ENCODE peak calls at places on chromosomes 3 and 15, in ten cellular contexts. One of them, this sample, is unnamed.

GRCh38 chr3:184604039-184604955 is 42.7 kb downstream of the EPHB3 start:
- DNase-seq in H7: peak; percentile 91
- DNase-seq in mesendoderm: peak; percentile 94
- DNase-seq in T-helper 2 cell: no peak
- DNase-seq in NCI-H1105: no peak
- DNase-seq in SW 1271: no peak
- DNase-seq in activated T-helper 1 cell treated with Interleukin-2 at 50 U/mL for 16 hours: no peak
- DNase-seq in psoas muscle: no peak
- DNase-seq in cerebellum: no peak
- DNase-seq in H9: peak; percentile 85
- DNase-seq in this sample: peak; percentile 92

GRCh38 chr3:29409409-29409808 is 128.5 kb downstream of the RBMS3 start:
- DNase-seq in H7: no peak
- DNase-seq in mesendoderm: no peak
- DNase-seq in T-helper 2 cell: no peak
- DNase-seq in NCI-H1105: no peak
- DNase-seq in SW 1271: no peak
- DNase-seq in activated T-helper 1 cell treated with Interleukin-2 at 50 U/mL for 16 hours: no peak
- DNase-seq in psoas muscle: no peak
- DNase-seq in cerebellum: no peak
- DNase-seq in H9: no peak
- DNase-seq in this sample: no peak

GRCh38 chr3:45604999-45605398 is 10.4 kb downstream of the LIMD1 start:
- DNase-seq in H7: no peak
- DNase-seq in mesendoderm: no peak
- DNase-seq in T-helper 2 cell: no peak
- DNase-seq in NCI-H1105: no peak
- DNase-seq in SW 1271: no peak
- DNase-seq in activated T-helper 1 cell treated with Interleukin-2 at 50 U/mL for 16 hours: no peak
- DNase-seq in psoas muscle: no peak
- DNase-seq in cerebellum: no peak
- DNase-seq in H9: no peak
- DNase-seq in this sample: no peak

GRCh38 chr3:128364808-128365360 is 101.8 kb downstream of the DNAJB8 start:
- DNase-seq in H7: no peak
- DNase-seq in mesendoderm: no peak
- DNase-seq in T-helper 2 cell: no peak
- DNase-seq in NCI-H1105: no peak
- DNase-seq in SW 1271: no peak
- DNase-seq in activated T-helper 1 cell treated with Interleukin-2 at 50 U/mL for 16 hours: no peak
- DNase-seq in psoas muscle: no peak
- DNase-seq in cerebellum: no peak
- DNase-seq in H9: no peak
- DNase-seq in this sample: no peak

GRCh38 chr3:102174832-102175374 is 259.9 kb upstream of the ZPLD1 start:
- DNase-seq in H7: no peak
- DNase-seq in mesendoderm: no peak
- DNase-seq in T-helper 2 cell: no peak
- DNase-seq in NCI-H1105: peak; percentile 24
- DNase-seq in SW 1271: no peak
- DNase-seq in activated T-helper 1 cell treated with Interleukin-2 at 50 U/mL for 16 hours: no peak
- DNase-seq in psoas muscle: no peak
- DNase-seq in cerebellum: no peak
- DNase-seq in H9: no peak
- DNase-seq in this sample: no peak

GRCh38 chr15:100958326-100959065 is 39.3 kb downstream of the LRRK1 start:
- DNase-seq in H7: no peak
- DNase-seq in mesendoderm: no peak
- DNase-seq in T-helper 2 cell: no peak
- DNase-seq in NCI-H1105: no peak
- DNase-seq in SW 1271: no peak
- DNase-seq in activated T-helper 1 cell treated with Interleukin-2 at 50 U/mL for 16 hours: no peak
- DNase-seq in psoas muscle: no peak
- DNase-seq in cerebellum: no peak
- DNase-seq in H9: no peak
- DNase-seq in this sample: no peak

GRCh38 chr3:195701042-195701910 is 19.5 kb upstream of the MUC20 start:
- DNase-seq in H7: peak; percentile 31
- DNase-seq in mesendoderm: no peak
- DNase-seq in T-helper 2 cell: no peak
- DNase-seq in NCI-H1105: no peak
- DNase-seq in SW 1271: no peak
- DNase-seq in activated T-helper 1 cell treated with Interleukin-2 at 50 U/mL for 16 hours: no peak
- DNase-seq in psoas muscle: no peak
- DNase-seq in cerebellum: no peak
- DNase-seq in H9: no peak
- DNase-seq in this sample: no peak

GRCh38 chr15:28955160-28955502 is 69.4 kb downstream of the APBA2 start:
- DNase-seq in H7: no peak
- DNase-seq in mesendoderm: no peak
- DNase-seq in T-helper 2 cell: no peak
- DNase-seq in NCI-H1105: no peak
- DNase-seq in SW 1271: no peak
- DNase-seq in activated T-helper 1 cell treated with Interleukin-2 at 50 U/mL for 16 hours: no peak
- DNase-seq in psoas muscle: no peak
- DNase-seq in cerebellum: no peak
- DNase-seq in H9: peak; percentile 11
- DNase-seq in this sample: peak; percentile 95

GRCh38 chr3:194023501-194024280 is 112.3 kb upstream of the HES1 start:
- DNase-seq in H7: no peak
- DNase-seq in mesendoderm: no peak
- DNase-seq in T-helper 2 cell: no peak
- DNase-seq in NCI-H1105: peak; percentile 71
- DNase-seq in SW 1271: no peak
- DNase-seq in activated T-helper 1 cell treated with Interleukin-2 at 50 U/mL for 16 hours: no peak
- DNase-seq in psoas muscle: no peak
- DNase-seq in cerebellum: no peak
- DNase-seq in H9: no peak
- DNase-seq in this sample: peak; percentile 61

GRCh38 chr15:35047996-35048395 is 37.1 kb downstream of the NANOGP8 start:
- DNase-seq in H7: no peak
- DNase-seq in mesendoderm: no peak
- DNase-seq in T-helper 2 cell: no peak
- DNase-seq in NCI-H1105: no peak
- DNase-seq in SW 1271: no peak
- DNase-seq in activated T-helper 1 cell treated with Interleukin-2 at 50 U/mL for 16 hours: no peak
- DNase-seq in psoas muscle: no peak
- DNase-seq in cerebellum: no peak
- DNase-seq in H9: no peak
- DNase-seq in this sample: no peak

GRCh38 chr15:70582143-70582945 is 181.0 kb downstream of the UACA start:
- DNase-seq in H7: no peak
- DNase-seq in mesendoderm: no peak
- DNase-seq in T-helper 2 cell: no peak
- DNase-seq in NCI-H1105: no peak
- DNase-seq in SW 1271: no peak
- DNase-seq in activated T-helper 1 cell treated with Interleukin-2 at 50 U/mL for 16 hours: no peak
- DNase-seq in psoas muscle: no peak
- DNase-seq in cerebellum: no peak
- DNase-seq in H9: no peak
- DNase-seq in this sample: no peak

GRCh38 chr3:52054689-52055511 is 1.5 kb downstream of the DUSP7 start:
- DNase-seq in H7: peak; percentile 85
- DNase-seq in mesendoderm: peak; percentile 35
- DNase-seq in T-helper 2 cell: no peak
- DNase-seq in NCI-H1105: no peak
- DNase-seq in SW 1271: no peak
- DNase-seq in activated T-helper 1 cell treated with Interleukin-2 at 50 U/mL for 16 hours: no peak
- DNase-seq in psoas muscle: no peak
- DNase-seq in cerebellum: no peak
- DNase-seq in H9: peak; percentile 40
- DNase-seq in this sample: no peak

GRCh38 chr3:81218023-81218422 is 543.4 kb downstream of the GBE1 start:
- DNase-seq in H7: peak; percentile 6
- DNase-seq in mesendoderm: peak; percentile 26
- DNase-seq in T-helper 2 cell: no peak
- DNase-seq in NCI-H1105: no peak
- DNase-seq in SW 1271: no peak
- DNase-seq in activated T-helper 1 cell treated with Interleukin-2 at 50 U/mL for 16 hours: no peak
- DNase-seq in psoas muscle: no peak
- DNase-seq in cerebellum: no peak
- DNase-seq in H9: no peak
- DNase-seq in this sample: peak; percentile 49

GRCh38 chr15:71096676-71097075 is 18.6 kb upstream of the THSD4 start:
- DNase-seq in H7: no peak
- DNase-seq in mesendoderm: peak; percentile 56
- DNase-seq in T-helper 2 cell: no peak
- DNase-seq in NCI-H1105: no peak
- DNase-seq in SW 1271: no peak
- DNase-seq in activated T-helper 1 cell treated with Interleukin-2 at 50 U/mL for 16 hours: no peak
- DNase-seq in psoas muscle: no peak
- DNase-seq in cerebellum: no peak
- DNase-seq in H9: peak; percentile 1
- DNase-seq in this sample: no peak

GRCh38 chr15:93467327-93467726 is 378.3 kb upstream of the RGMA start:
- DNase-seq in H7: no peak
- DNase-seq in mesendoderm: peak; percentile 10
- DNase-seq in T-helper 2 cell: no peak
- DNase-seq in NCI-H1105: peak; percentile 37
- DNase-seq in SW 1271: no peak
- DNase-seq in activated T-helper 1 cell treated with Interleukin-2 at 50 U/mL for 16 hours: no peak
- DNase-seq in psoas muscle: peak; percentile 87
- DNase-seq in cerebellum: peak; percentile 53
- DNase-seq in H9: no peak
- DNase-seq in this sample: peak; percentile 68

GRCh38 chr3:49638445-49638844 is 35.7 kb upstream of the APEH start:
- DNase-seq in H7: no peak
- DNase-seq in mesendoderm: peak; percentile 20
- DNase-seq in T-helper 2 cell: no peak
- DNase-seq in NCI-H1105: no peak
- DNase-seq in SW 1271: no peak
- DNase-seq in activated T-helper 1 cell treated with Interleukin-2 at 50 U/mL for 16 hours: no peak
- DNase-seq in psoas muscle: no peak
- DNase-seq in cerebellum: no peak
- DNase-seq in H9: no peak
- DNase-seq in this sample: no peak

This sample was measured in left kidney.